ENCODE peak calls at places on chromosome 1, in five cellular contexts. One of them, this sample, is unnamed.

GRCh38 chr1:205775015-205775716 is at the start of gene RAB29:
- DNase-seq in adrenal gland: peak
- DNase-seq in H1: peak
- DNase-seq in A549: peak
- DNase-seq in IMR-90: peak
- DNase-seq in this sample: peak

GRCh38 chr1:32724678-32725594 is 22.4 kb upstream of the SYNC start:
- DNase-seq in adrenal gland: peak
- DNase-seq in H1: no peak
- DNase-seq in A549: peak
- DNase-seq in IMR-90: peak
- DNase-seq in this sample: peak

GRCh38 chr1:158037876-158038359 is 44.5 kb downstream of the KIRREL1 start:
- DNase-seq in adrenal gland: peak
- DNase-seq in H1: no peak
- DNase-seq in A549: peak
- DNase-seq in IMR-90: peak
- DNase-seq in this sample: no peak

GRCh38 chr1:174800221-174800791 is 199.4 kb upstream of the CACYBP start:
- DNase-seq in adrenal gland: peak
- DNase-seq in H1: no peak
- DNase-seq in A549: no peak
- DNase-seq in IMR-90: peak
- DNase-seq in this sample: peak

GRCh38 chr1:60341274-60341673 is 267.7 kb upstream of the C1orf87 start:
- DNase-seq in adrenal gland: no peak
- DNase-seq in H1: no peak
- DNase-seq in A549: no peak
- DNase-seq in IMR-90: no peak
- DNase-seq in this sample: no peak

GRCh38 chr1:15968172-15968571 is 7.7 kb downstream of the ZBTB17 start:
- DNase-seq in adrenal gland: no peak
- DNase-seq in H1: no peak
- DNase-seq in A549: no peak
- DNase-seq in IMR-90: no peak
- DNase-seq in this sample: no peak

GRCh38 chr1:228898582-228898992 is 163.3 kb downstream of the RHOU start:
- DNase-seq in adrenal gland: no peak
- DNase-seq in H1: no peak
- DNase-seq in A549: no peak
- DNase-seq in IMR-90: no peak
- DNase-seq in this sample: no peak

GRCh38 chr1:245177071-245177900 is 22.5 kb downstream of the KIF26B start:
- DNase-seq in adrenal gland: no peak
- DNase-seq in H1: no peak
- DNase-seq in A549: no peak
- DNase-seq in IMR-90: no peak
- DNase-seq in this sample: peak

GRCh38 chr1:31038360-31038759 is 27.2 kb downstream of the PUM1 start:
- DNase-seq in adrenal gland: no peak
- DNase-seq in H1: no peak
- DNase-seq in A549: no peak
- DNase-seq in IMR-90: peak
- DNase-seq in this sample: no peak

GRCh38 chr1:173663159-173663558 is 6.5 kb downstream of the ANKRD45 start:
- DNase-seq in adrenal gland: no peak
- DNase-seq in H1: no peak
- DNase-seq in A549: no peak
- DNase-seq in IMR-90: no peak
- DNase-seq in this sample: no peak

GRCh38 chr1:26607191-26607590 is 77.6 kb downstream of the RPS6KA1 start:
- DNase-seq in adrenal gland: no peak
- DNase-seq in H1: no peak
- DNase-seq in A549: no peak
- DNase-seq in IMR-90: no peak
- DNase-seq in this sample: no peak

GRCh38 chr1:117826551-117827078 is 102.8 kb downstream of the GDAP2 start:
- DNase-seq in adrenal gland: peak
- DNase-seq in H1: no peak
- DNase-seq in A549: peak
- DNase-seq in IMR-90: peak
- DNase-seq in this sample: no peak

GRCh38 chr1:230861970-230862595 is 6.2 kb downstream of the C1orf198 start:
- DNase-seq in adrenal gland: no peak
- DNase-seq in H1: no peak
- DNase-seq in A549: no peak
- DNase-seq in IMR-90: peak
- DNase-seq in this sample: no peak

GRCh38 chr1:19750882-19751276 is 48.8 kb downstream of the TMCO4 start:
- DNase-seq in adrenal gland: no peak
- DNase-seq in H1: no peak
- DNase-seq in A549: no peak
- DNase-seq in IMR-90: no peak
- DNase-seq in this sample: no peak

GRCh38 chr1:58035523-58035922 is 511.0 kb downstream of the OMA1 start:
- DNase-seq in adrenal gland: no peak
- DNase-seq in H1: no peak
- DNase-seq in A549: peak
- DNase-seq in IMR-90: no peak
- DNase-seq in this sample: no peak

GRCh38 chr1:190320952-190321351 is 156.7 kb downstream of the BRINP3 start:
- DNase-seq in adrenal gland: no peak
- DNase-seq in H1: no peak
- DNase-seq in A549: peak
- DNase-seq in IMR-90: peak
- DNase-seq in this sample: peak

GRCh38 chr1:209051598-209051997 is 531.9 kb upstream of the CAMK1G start:
- DNase-seq in adrenal gland: no peak
- DNase-seq in H1: no peak
- DNase-seq in A549: no peak
- DNase-seq in IMR-90: no peak
- DNase-seq in this sample: peak

GRCh38 chr1:20555025-20555757 is 2.8 kb downstream of the FAM43B start:
- DNase-seq in adrenal gland: peak
- DNase-seq in H1: no peak
- DNase-seq in A549: no peak
- DNase-seq in IMR-90: peak
- DNase-seq in this sample: no peak

GRCh38 chr1:107326823-107327445 is 186.1 kb downstream of the NTNG1 start:
- DNase-seq in adrenal gland: no peak
- DNase-seq in H1: no peak
- DNase-seq in A549: no peak
- DNase-seq in IMR-90: no peak
- DNase-seq in this sample: no peak

GRCh38 chr1:187999973-188000372 is 1171.2 kb downstream of the PLA2G4A start:
- DNase-seq in adrenal gland: no peak
- DNase-seq in H1: no peak
- DNase-seq in A549: no peak
- DNase-seq in IMR-90: peak
- DNase-seq in this sample: no peak

GRCh38 chr1:150152772-150153461 is 3.2 kb downstream of the PLEKHO1 start:
- DNase-seq in adrenal gland: peak
- DNase-seq in H1: no peak
- DNase-seq in A549: no peak
- DNase-seq in IMR-90: peak
- DNase-seq in this sample: no peak

GRCh38 chr1:66624412-66625060 is 90.6 kb downstream of the SGIP1 start:
- DNase-seq in adrenal gland: no peak
- DNase-seq in H1: no peak
- DNase-seq in A549: no peak
- DNase-seq in IMR-90: peak
- DNase-seq in this sample: no peak

GRCh38 chr1:52119722-52120121 is 22.2 kb upstream of the ZFYVE9 start:
- DNase-seq in adrenal gland: no peak
- DNase-seq in H1: no peak
- DNase-seq in A549: no peak
- DNase-seq in IMR-90: no peak
- DNase-seq in this sample: no peak

GRCh38 chr1:155989242-155989991 is 11.1 kb upstream of the ARHGEF2 start:
- DNase-seq in adrenal gland: peak
- DNase-seq in H1: no peak
- DNase-seq in A549: peak
- DNase-seq in IMR-90: peak
- DNase-seq in this sample: peak

GRCh38 chr1:228336308-228337030 is 70.2 kb downstream of the TRIM11 start:
- DNase-seq in adrenal gland: peak
- DNase-seq in H1: no peak
- DNase-seq in A549: no peak
- DNase-seq in IMR-90: peak
- DNase-seq in this sample: no peak

GRCh38 chr1:42922687-42923366 is 35.8 kb downstream of the SLC2A1 start:
- DNase-seq in adrenal gland: no peak
- DNase-seq in H1: peak
- DNase-seq in A549: peak
- DNase-seq in IMR-90: peak
- DNase-seq in this sample: peak

GRCh38 chr1:116879478-116880133 is 30.1 kb upstream of the PTGFRN start:
- DNase-seq in adrenal gland: no peak
- DNase-seq in H1: no peak
- DNase-seq in A549: no peak
- DNase-seq in IMR-90: no peak
- DNase-seq in this sample: no peak

DNA sequence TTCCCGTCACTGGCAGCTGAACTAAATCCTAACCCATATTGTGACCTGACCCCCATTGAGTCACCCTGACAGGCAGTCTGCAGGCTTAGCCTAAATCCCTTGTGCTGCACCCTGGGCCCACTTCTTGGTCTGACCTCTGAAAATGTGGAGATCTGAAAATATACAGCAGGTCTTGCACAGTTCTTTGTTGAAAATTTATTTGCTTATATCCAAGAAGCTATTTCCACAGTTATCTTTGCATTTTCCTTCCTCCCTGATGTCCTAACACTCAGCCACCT is 87.1 kb downstream of the BCAR3 start:
- DNase-seq in adrenal gland: no peak
- DNase-seq in H1: no peak
- DNase-seq in A549: no peak
- DNase-seq in IMR-90: no peak
- DNase-seq in this sample: no peak
- H3K27ac ChIP-seq in adrenal gland: no peak
- H3K27ac ChIP-seq in H1: no peak
- H3K27ac ChIP-seq in A549: peak
- H3K27ac ChIP-seq in IMR-90: no peak
- H3K27ac ChIP-seq in this sample: no peak

DNA sequence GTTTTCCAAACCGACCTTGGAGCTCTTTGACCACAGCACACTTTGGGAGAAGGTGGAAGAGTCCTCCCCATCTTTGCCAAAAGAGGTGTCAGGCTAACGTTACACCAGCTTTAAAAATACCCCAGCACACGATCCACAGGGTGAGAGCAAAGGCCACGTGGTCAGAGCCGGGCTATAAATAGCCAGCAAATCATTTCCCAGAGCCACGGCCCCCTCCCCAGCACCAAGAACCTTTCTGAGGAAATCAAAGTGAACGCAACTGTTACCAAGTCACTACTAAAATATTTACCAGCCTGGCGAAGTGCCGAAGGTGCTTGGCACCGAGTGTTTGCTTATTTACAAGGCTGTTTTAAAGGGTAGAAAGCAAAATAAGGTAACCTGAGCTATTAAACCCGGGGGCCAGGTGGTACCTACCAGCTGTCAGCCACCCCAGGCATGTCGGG is 72.4 kb downstream of the CASZ1 start:
- DNase-seq in adrenal gland: no peak
- DNase-seq in H1: no peak
- DNase-seq in A549: peak
- DNase-seq in IMR-90: peak
- DNase-seq in this sample: peak
- H3K27ac ChIP-seq in adrenal gland: no peak
- H3K27ac ChIP-seq in H1: no peak
- H3K27ac ChIP-seq in A549: peak
- H3K27ac ChIP-seq in IMR-90: no peak
- H3K27ac ChIP-seq in this sample: no peak

GRCh38 chr1:180630408-180631196 is 1.2 kb upstream of the XPR1 start:
- DNase-seq in adrenal gland: no peak
- DNase-seq in H1: no peak
- DNase-seq in A549: no peak
- DNase-seq in IMR-90: no peak
- DNase-seq in this sample: no peak

GRCh38 chr1:180631766-180632325 is at the start of gene XPR1:
- DNase-seq in adrenal gland: peak
- DNase-seq in H1: peak
- DNase-seq in A549: peak
- DNase-seq in IMR-90: peak
- DNase-seq in this sample: peak

GRCh38 chr1:180633092-180634045 is 1.5 kb downstream of the XPR1 start:
- DNase-seq in adrenal gland: no peak
- DNase-seq in H1: no peak
- DNase-seq in A549: no peak
- DNase-seq in IMR-90: peak
- DNase-seq in this sample: no peak

GRCh38 chr1:180632326-180633088 is 685 bp downstream of the XPR1 start:
- DNase-seq in adrenal gland: peak
- DNase-seq in H1: peak
- DNase-seq in A549: peak
- DNase-seq in IMR-90: no peak
- DNase-seq in this sample: peak

DNA sequence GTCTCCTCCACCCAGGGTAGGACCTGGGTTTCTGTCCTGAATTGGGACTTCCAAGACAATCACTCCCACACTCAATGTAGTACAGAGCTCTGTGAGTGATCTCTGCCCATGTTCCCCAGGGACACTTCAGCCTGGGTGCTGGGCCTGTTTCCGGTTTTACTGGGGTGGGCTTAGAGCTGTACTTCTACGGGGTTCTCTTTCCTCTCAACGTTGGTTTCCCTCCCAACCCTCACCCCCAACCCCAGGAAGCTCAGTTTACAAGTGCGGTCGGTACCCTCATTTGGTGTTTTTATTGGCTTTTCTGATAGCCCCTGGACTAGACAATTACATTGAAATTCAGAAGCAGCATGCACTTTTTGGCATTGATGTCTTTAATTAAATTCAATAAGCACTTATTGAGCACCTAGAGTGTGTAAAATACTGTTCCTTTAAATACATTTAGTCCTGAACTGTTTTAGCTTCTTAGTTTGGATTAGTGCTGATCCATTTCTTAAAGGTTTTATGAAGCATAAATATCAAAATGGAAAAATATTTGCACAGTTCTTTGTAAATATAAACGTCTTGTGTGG is 541 bp upstream of the XPR1 start:
- DNase-seq in adrenal gland: no peak
- DNase-seq in H1: no peak
- DNase-seq in A549: no peak
- DNase-seq in IMR-90: no peak
- DNase-seq in this sample: peak
- H3K27ac ChIP-seq in adrenal gland: no peak
- H3K27ac ChIP-seq in H1: no peak
- H3K27ac ChIP-seq in A549: peak
- H3K27ac ChIP-seq in IMR-90: no peak
- H3K27ac ChIP-seq in this sample: no peak

GRCh38 chr1:225467193-225468020 is 39.6 kb upstream of the LBR start:
- DNase-seq in adrenal gland: peak
- DNase-seq in H1: no peak
- DNase-seq in A549: no peak
- DNase-seq in IMR-90: no peak
- DNase-seq in this sample: peak
- H3K27ac ChIP-seq in adrenal gland: peak
- H3K27ac ChIP-seq in H1: no peak
- H3K27ac ChIP-seq in A549: no peak
- H3K27ac ChIP-seq in IMR-90: no peak
- H3K27ac ChIP-seq in this sample: peak